ENCODE peak calls at places on chromosomes 11 and 22, in four cellular contexts. A is GM12878, P is WTC11, R is K562. H is an unnamed sample.

GRCh38 chr22:27598792-27599191 is 202.8 kb downstream of the MN1 start:
- DNase-seq in R (no peak), A (no peak), P (no peak), H (no peak)

GRCh38 chr11:65223031-65223430 is 38.7 kb upstream of the POLA2 start:
- DNase-seq in R (no peak), P (no peak), A (no peak), H (no peak)

GRCh38 chr11:31968774-31969433 is 122.0 kb upstream of the RCN1 start:
- DNase-seq in A (no peak), R (no peak), P (no peak), H (no peak)

GRCh38 chr11:112051768-112052167 is 22.0 kb downstream of the PIH1D2 start:
- DNase-seq in A (no peak), P (no peak), R (no peak), H (no peak)

GRCh38 chr11:46216040-46216764 is 61.3 kb upstream of the CREB3L1 start:
- DNase-seq in P (no peak), R (no peak), A (no peak), H (no peak)

GRCh38 chr11:121059605-121060004 is 35.7 kb downstream of the TBCEL start:
- DNase-seq in P (no peak), R (no peak), A (peak), H (no peak)

GRCh38 chr11:61153593-61154090 is 7.6 kb downstream of the VPS37C start:
- DNase-seq in R (no peak), A (no peak), P (no peak), H (no peak)

GRCh38 chr11:93547768-93548167 is 4.6 kb upstream of the SMCO4 start:
- DNase-seq in P (no peak), R (no peak), A (no peak), H (no peak)

GRCh38 chr22:37260939-37261338 is 16.9 kb upstream of the RAC2 start:
- DNase-seq in P (peak), R (peak), A (no peak), H (peak)

GRCh38 chr11:96365493-96365892 is 22.5 kb upstream of the MAML2 start:
- DNase-seq in R (no peak), P (no peak), A (no peak), H (no peak)

GRCh38 chr11:17692006-17692405 is 27.4 kb upstream of the MYOD1 start:
- DNase-seq in A (no peak), R (no peak), P (no peak), H (no peak)

GRCh38 chr11:74221816-74222215 is 50.7 kb downstream of the PPME1 start:
- DNase-seq in R (no peak), P (no peak), A (no peak), H (no peak)

GRCh38 chr11:102761646-102762238 is 18.7 kb downstream of the MMP10 start:
- DNase-seq in P (no peak), A (no peak), R (no peak), H (no peak)

GRCh38 chr11:65279713-65280459 is 18.1 kb downstream of the POLA2 start:
- DNase-seq in P (no peak), R (no peak), A (peak), H (peak)

GRCh38 chr22:37470087-37470445 is 16.1 kb downstream of the MFNG start:
- DNase-seq in A (no peak), P (no peak), R (no peak), H (no peak)

GRCh38 chr11:65540290-65541092 is 15.6 kb downstream of the SCYL1 start:
- DNase-seq in R (peak), P (peak), A (peak), H (no peak)

GRCh38 chr11:110971110-110971509 is 258.9 kb upstream of the ARHGAP20 start:
- DNase-seq in R (no peak), A (no peak), P (no peak), H (no peak)

GRCh38 chr11:29184939-29185890 is 831.6 kb downstream of the KCNA4 start:
- DNase-seq in A (no peak), P (no peak), R (no peak), H (no peak)

GRCh38 chr22:44298331-44299087 is 14.2 kb downstream of the SHISAL1 start:
- DNase-seq in A (no peak), P (no peak), R (no peak), H (no peak)
- TF ChIP-seq TCF7 in A (no peak), P (no peak), R (no peak), H (no peak)

GRCh38 chr22:19041403-19042074 is 80.7 kb downstream of the DGCR2 start:
- DNase-seq in A (no peak), R (no peak), P (no peak), H (no peak)
- TF ChIP-seq TCF7 in A (no peak), R (no peak), P (no peak), H (no peak)

GRCh38 chr11:35796542-35796941 is 134.0 kb downstream of the TRIM44 start:
- DNase-seq in A (no peak), R (no peak), P (no peak), H (no peak)
- TF ChIP-seq TCF7 in A (no peak), R (no peak), P (no peak), H (no peak)

DNA sequence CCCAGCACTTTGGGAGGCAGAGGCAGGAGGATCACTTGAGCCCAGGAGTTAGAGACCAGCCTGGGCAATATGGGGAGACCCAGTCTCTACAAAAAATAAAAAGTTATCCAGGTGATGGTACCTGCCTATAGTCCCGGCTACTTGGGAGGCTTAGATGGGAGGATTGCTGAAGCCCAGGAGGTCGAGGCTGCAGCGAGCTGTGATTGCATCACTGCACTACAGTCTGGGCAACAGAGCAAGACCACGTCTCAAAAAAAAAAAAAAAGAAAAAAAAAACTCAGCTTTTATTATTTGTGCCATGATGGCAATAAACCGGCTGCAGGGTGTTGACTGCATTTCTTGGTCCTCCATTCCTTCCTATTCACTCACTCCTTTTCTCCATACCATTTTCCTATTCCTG is 33.6 kb upstream of the TFIP11 start:
- DNase-seq in R (no peak), A (no peak), P (no peak), H (no peak)
- TF ChIP-seq TCF7 in R (no peak), A (no peak), P (no peak), H (no peak)

GRCh38 chr11:78790784-78791183 is 216.1 kb upstream of the NARS2 start:
- DNase-seq in P (no peak), A (no peak), R (no peak), H (no peak)
- TF ChIP-seq TCF7 in P (no peak), A (no peak), R (no peak), H (no peak)